ENCODE peak calls at places on chromosomes 12 and 14, in eight cellular contexts. S, G, A, W, H, F, Q and B are unnamed samples.

GRCh38 chr12:3117144-3117581 is 40.0 kb downstream of the TSPAN9 start:
- DNase-seq in W (peak), A (no peak), G (peak), H (no peak), Q (no peak), F (no peak), S (peak), B (no peak)

GRCh38 chr12:132839558-132840235 is 11.0 kb upstream of the GOLGA3 start:
- DNase-seq in A (no peak), G (no peak), Q (no peak), S (no peak), F (no peak), H (no peak), W (no peak), B (no peak)

GRCh38 chr14:105864116-105864515 is 337.7 kb downstream of the TMEM121 start:
- DNase-seq in A (no peak), F (no peak), Q (peak), S (no peak), H (no peak), G (no peak), W (no peak), B (peak)

GRCh38 chr12:110135806-110136205 is 11.6 kb downstream of the IFT81 start:
- DNase-seq in H (no peak), W (no peak), S (no peak), G (no peak), F (no peak), A (no peak), Q (no peak), B (no peak)

GRCh38 chr12:98385636-98386035 is 129.8 kb upstream of the TMPO start:
- DNase-seq in A (no peak), F (no peak), H (no peak), G (no peak), Q (no peak), W (no peak), S (no peak), B (no peak)

GRCh38 chr12:16350682-16351081 is 3.2 kb downstream of the MGST1 start:
- DNase-seq in S (peak), H (peak), G (peak), A (no peak), F (no peak), Q (no peak), W (peak), B (no peak)

GRCh38 chr12:14410841-14411569 is 45.5 kb downstream of the ATF7IP start:
- DNase-seq in A (no peak), G (no peak), F (no peak), H (no peak), S (no peak), W (peak), Q (no peak), B (no peak)

GRCh38 chr12:111584959-111585358 is 14.2 kb downstream of the ATXN2 start:
- DNase-seq in G (no peak), W (peak), H (peak), S (no peak), Q (no peak), F (no peak), A (no peak), B (no peak)

GRCh38 chr12:93710574-93710926 is 33.4 kb downstream of the CRADD start:
- DNase-seq in A (no peak), G (no peak), Q (no peak), H (no peak), W (no peak), S (no peak), F (no peak), B (no peak)

GRCh38 chr12:93712204-93712603 is 35.0 kb downstream of the CRADD start:
- DNase-seq in F (no peak), S (no peak), H (no peak), A (no peak), W (no peak), G (no peak), Q (no peak), B (no peak)

GRCh38 chr12:93713060-93713459 is 35.9 kb downstream of the CRADD start:
- DNase-seq in H (no peak), G (no peak), Q (no peak), F (no peak), S (no peak), A (no peak), W (no peak), B (no peak)

GRCh38 chr12:93713800-93714199 is 36.6 kb downstream of the CRADD start:
- DNase-seq in A (no peak), W (no peak), S (no peak), F (no peak), G (no peak), H (no peak), Q (no peak), B (no peak)

DNA sequence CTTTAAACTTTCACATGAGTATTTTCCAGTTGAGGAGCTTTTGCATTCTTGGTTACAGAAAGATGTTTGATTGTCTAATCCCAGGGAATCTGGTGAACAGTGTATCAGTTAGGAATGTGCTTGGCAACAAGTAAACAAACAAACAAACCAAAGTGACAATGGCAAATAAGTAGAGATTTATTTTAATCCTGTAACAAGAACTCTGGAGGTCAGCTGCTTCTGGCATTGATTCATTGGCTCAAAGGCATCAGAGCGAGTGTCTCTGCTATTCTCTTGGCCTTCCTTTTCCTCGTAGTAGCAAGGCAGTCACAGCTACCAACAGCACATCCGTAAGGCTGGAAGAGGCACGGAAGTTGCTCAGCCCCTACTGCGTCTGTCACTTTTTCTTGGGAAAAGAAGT is 37.2 kb downstream of the CRADD start:
- DNase-seq in A (no peak), G (no peak), F (no peak), W (no peak), S (no peak), Q (no peak), H (no peak), B (no peak)
- TF ChIP-seq CTCF in A (no peak), G (no peak), F (no peak), W (no peak), S (no peak), Q (no peak), H (no peak), B (no peak)

GRCh38 chr14:32230181-32230580 is 27.1 kb upstream of the RNU6-8 start:
- DNase-seq in A (no peak), Q (no peak), H (peak), S (no peak), W (peak), F (no peak), G (peak), B (no peak)
- TF ChIP-seq CTCF in A (no peak), Q (no peak), H (no peak), S (no peak), W (no peak), F (no peak), G (no peak), B (no peak)

GRCh38 chr14:26008290-26008689 is 589.5 kb downstream of the NOVA1 start:
- DNase-seq in S (no peak), H (no peak), A (no peak), W (no peak), G (no peak), Q (no peak), F (no peak), B (no peak)
- TF ChIP-seq CTCF in S (no peak), H (no peak), A (no peak), W (no peak), G (peak), Q (no peak), F (peak), B (no peak)

GRCh38 chr14:65173973-65174693 is 71.8 kb upstream of the MAX start:
- DNase-seq in Q (no peak), F (no peak), G (peak), H (no peak), W (no peak), A (no peak), S (no peak), B (no peak)

GRCh38 chr14:65168840-65169239 is 66.5 kb upstream of the MAX start:
- DNase-seq in S (no peak), H (no peak), G (no peak), Q (no peak), W (peak), F (no peak), A (no peak), B (no peak)

GRCh38 chr14:65169351-65169750 is 67.0 kb upstream of the MAX start:
- DNase-seq in G (peak), W (no peak), A (peak), S (no peak), Q (no peak), H (no peak), F (no peak), B (no peak)

GRCh38 chr14:65170318-65170717 is 68.0 kb upstream of the MAX start:
- DNase-seq in F (no peak), G (no peak), S (no peak), Q (no peak), A (no peak), H (no peak), W (no peak), B (no peak)

GRCh38 chr14:65170768-65171251 is 68.5 kb upstream of the MAX start:
- DNase-seq in W (no peak), A (peak), S (peak), Q (no peak), G (peak), F (no peak), H (peak), B (no peak)
- TF ChIP-seq CTCF in W (no peak), A (peak), S (peak), Q (no peak), G (peak), F (peak), H (no peak), B (no peak)

DNA sequence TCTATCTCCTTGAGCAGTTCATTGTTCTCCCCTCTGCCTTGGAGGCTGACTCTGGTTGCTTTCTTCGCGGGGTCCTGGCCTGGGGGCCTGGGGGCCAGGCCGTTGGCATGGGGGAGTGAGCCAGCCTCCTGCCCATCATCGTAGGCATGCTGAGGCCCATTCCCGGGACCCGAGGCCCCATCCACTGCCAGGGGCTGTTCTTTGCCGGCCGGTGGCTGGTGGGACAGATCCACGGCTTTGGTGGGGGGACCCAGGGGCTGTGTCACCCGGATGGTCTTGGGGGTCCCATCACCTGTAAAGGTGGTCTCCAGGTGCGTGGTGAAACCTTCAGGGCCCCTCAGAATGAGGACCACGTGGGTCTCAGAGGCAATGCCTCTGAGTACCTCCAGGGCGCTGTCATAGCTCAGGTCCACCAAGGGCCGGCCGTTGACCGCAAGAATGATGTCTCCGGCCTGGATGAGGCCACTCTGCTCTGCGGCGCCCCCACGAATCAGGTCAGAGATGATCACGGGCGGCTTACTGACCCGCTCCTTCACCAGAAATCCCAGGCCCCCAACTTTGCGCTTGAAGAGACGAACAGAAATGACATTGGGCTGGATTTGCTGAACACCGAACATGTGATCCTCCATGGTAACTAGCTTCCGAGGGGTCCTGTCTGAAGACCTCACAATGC is 30.8 kb downstream of the NOS1 start:
- DNase-seq in G (no peak), H (no peak), W (no peak), F (no peak), S (no peak), A (no peak), Q (no peak), B (no peak)
- TF ChIP-seq CTCF in G (no peak), H (no peak), W (no peak), F (no peak), S (no peak), A (no peak), Q (no peak), B (no peak)

GRCh38 chr12:53199700-53200099 is 7.4 kb downstream of the ITGB7 start:
- DNase-seq in G (no peak), W (no peak), S (no peak), H (no peak), F (no peak), A (no peak), Q (no peak), B (no peak)
- TF ChIP-seq CTCF in G (no peak), W (no peak), S (no peak), H (no peak), F (no peak), A (no peak), Q (no peak), B (no peak)

GRCh38 chr12:122500685-122501488 is at the start of gene ZCCHC8:
- DNase-seq in G (peak), W (peak), Q (peak), A (peak), H (peak), S (peak), F (peak), B (peak)
- TF ChIP-seq CTCF in G (no peak), W (no peak), Q (no peak), A (no peak), H (no peak), S (no peak), F (peak), B (no peak)